ENCODE peak calls at places on chromosome 14, in five cellular contexts. Y is DMS153; M is adrenal gland; P is activated naive CD4-positive, alpha-beta T cell treated with Interleukin-2 at 50 U/mL for 16 hours; L is pancreas. V is an unnamed sample.

GRCh38 chr14:33646692-33647260 is 304.1 kb downstream of the EGLN3 start:
- DNase-seq in M (no peak), P (no peak), Y (no peak), L (no peak), V (peak; percentile 12)

GRCh38 chr14:89425931-89426330 is 8.9 kb upstream of the FOXN3 start:
- DNase-seq in P (no peak), Y (no peak), L (no peak), M (no peak), V (peak; percentile 84)

GRCh38 chr14:102195446-102195845 is 55.7 kb downstream of the WDR20 start:
- DNase-seq in Y (no peak), M (peak; percentile 18), P (no peak), L (no peak), V (no peak)

GRCh38 chr14:58215191-58215914 is 15.4 kb downstream of the ACTR10 start:
- DNase-seq in M (no peak), Y (no peak), L (no peak), P (no peak), V (no peak)

GRCh38 chr14:64605926-64606685 is 56.3 kb downstream of the PPP1R36 start:
- DNase-seq in L (no peak), P (no peak), M (peak; percentile 7), Y (no peak), V (peak; percentile 85)

GRCh38 chr14:77485901-77486678 is 12.5 kb downstream of the ISM2 start:
- DNase-seq in M (no peak), L (no peak), P (no peak), Y (no peak), V (no peak)

GRCh38 chr14:94144765-94145164 is 15.4 kb upstream of the IFI27L2 start:
- DNase-seq in L (no peak), Y (no peak), M (no peak), P (no peak), V (no peak)

GRCh38 chr14:88518592-88519512 is 36.0 kb downstream of the PTPN21 start:
- DNase-seq in L (no peak), Y (no peak), P (no peak), M (no peak), V (no peak)

GRCh38 chr14:70168401-70168800 is 20.4 kb downstream of the SLC8A3 start:
- DNase-seq in L (no peak), M (no peak), P (no peak), Y (no peak), V (no peak)

GRCh38 chr14:104095426-104096310 is 10.2 kb downstream of the ASPG start:
- DNase-seq in L (no peak), P (no peak), M (no peak), Y (no peak), V (no peak)

GRCh38 chr14:34299360-34299759 is 162.7 kb downstream of the SPTSSA start:
- DNase-seq in L (no peak), M (no peak), Y (no peak), P (no peak), V (no peak)

GRCh38 chr14:100524233-100524932 is 62.8 kb downstream of the BEGAIN start:
- DNase-seq in P (no peak), M (peak; percentile 35), Y (no peak), L (no peak), V (no peak)

GRCh38 chr14:51873221-51873893 is 12.9 kb downstream of the GNG2 start:
- DNase-seq in M (no peak), L (no peak), Y (peak; percentile 26), P (peak; percentile 45), V (peak; percentile 46)

GRCh38 chr14:96671218-96671617 is 126.0 kb upstream of the VRK1 start:
- DNase-seq in L (no peak), Y (no peak), P (no peak), M (no peak), V (no peak)

GRCh38 chr14:37584211-37585100 is 10.6 kb downstream of the FOXA1 start:
- DNase-seq in P (no peak), M (no peak), L (no peak), Y (peak; percentile 55), V (no peak)

GRCh38 chr14:31677052-31677451 is 115.8 kb downstream of the NUBPL start:
- DNase-seq in L (no peak), P (no peak), M (no peak), Y (no peak), V (no peak)

GRCh38 chr14:53316504-53316903 is 163.4 kb upstream of the DDHD1 start:
- DNase-seq in Y (no peak), M (no peak), P (no peak), L (no peak), V (no peak)

GRCh38 chr14:92600318-92601053 is 86.9 kb downstream of the RIN3 start:
- DNase-seq in P (no peak), Y (no peak), L (no peak), M (no peak), V (peak; percentile 80)

V was measured in HTR-8/SVneo.